ENCODE peak calls at places on chromosomes 16 and 17, in six cellular contexts. One of them, this sample, is unnamed.

GRCh38 chr16:53968896-53969295 is 264.9 kb downstream of the FTO start:
- DNase-seq in Ammon's horn: no peak
- DNase-seq in HFF-Myc: no peak
- DNase-seq in RCC 7860: no peak
- DNase-seq in A549: no peak
- DNase-seq in activated T-cell treated with anti-CD3 and anti-CD28 coated beads for 1 hour: no peak
- DNase-seq in this sample: no peak

GRCh38 chr17:49925916-49926315 is 43.1 kb upstream of the DLX4 start:
- DNase-seq in HFF-Myc: no peak
- DNase-seq in Ammon's horn: no peak
- DNase-seq in A549: no peak
- DNase-seq in RCC 7860: no peak
- DNase-seq in activated T-cell treated with anti-CD3 and anti-CD28 coated beads for 1 hour: no peak
- DNase-seq in this sample: no peak

GRCh38 chr17:3003401-3004149 is 59.8 kb downstream of the OR1D5 start:
- DNase-seq in A549: no peak
- DNase-seq in activated T-cell treated with anti-CD3 and anti-CD28 coated beads for 1 hour: no peak
- DNase-seq in HFF-Myc: no peak
- DNase-seq in Ammon's horn: peak; percentile 67
- DNase-seq in RCC 7860: no peak
- DNase-seq in this sample: no peak

GRCh38 chr17:75706042-75706728 is 15.1 kb upstream of the ITGB4 start:
- DNase-seq in Ammon's horn: no peak
- DNase-seq in activated T-cell treated with anti-CD3 and anti-CD28 coated beads for 1 hour: no peak
- DNase-seq in HFF-Myc: no peak
- DNase-seq in RCC 7860: no peak
- DNase-seq in A549: no peak
- DNase-seq in this sample: no peak

GRCh38 chr17:5257124-5257523 is 22.5 kb upstream of the SCIMP start:
- DNase-seq in RCC 7860: no peak
- DNase-seq in HFF-Myc: no peak
- DNase-seq in activated T-cell treated with anti-CD3 and anti-CD28 coated beads for 1 hour: no peak
- DNase-seq in A549: no peak
- DNase-seq in Ammon's horn: no peak
- DNase-seq in this sample: no peak

GRCh38 chr17:51801626-51802025 is 356.9 kb downstream of the CA10 start:
- DNase-seq in RCC 7860: no peak
- DNase-seq in activated T-cell treated with anti-CD3 and anti-CD28 coated beads for 1 hour: no peak
- DNase-seq in A549: no peak
- DNase-seq in Ammon's horn: no peak
- DNase-seq in HFF-Myc: no peak
- DNase-seq in this sample: no peak

GRCh38 chr17:1143573-1143972 is 36.2 kb downstream of the ABR start:
- DNase-seq in activated T-cell treated with anti-CD3 and anti-CD28 coated beads for 1 hour: no peak
- DNase-seq in RCC 7860: peak; percentile 5
- DNase-seq in Ammon's horn: peak; percentile 44
- DNase-seq in A549: no peak
- DNase-seq in HFF-Myc: no peak
- DNase-seq in this sample: no peak

GRCh38 chr17:28910534-28910933 is 7.7 kb upstream of the DHRS13 start:
- DNase-seq in RCC 7860: no peak
- DNase-seq in activated T-cell treated with anti-CD3 and anti-CD28 coated beads for 1 hour: no peak
- DNase-seq in HFF-Myc: no peak
- DNase-seq in A549: no peak
- DNase-seq in Ammon's horn: no peak
- DNase-seq in this sample: no peak

GRCh38 chr16:17776888-17777287 is 306.1 kb upstream of the XYLT1 start:
- DNase-seq in HFF-Myc: no peak
- DNase-seq in Ammon's horn: peak; percentile 61
- DNase-seq in activated T-cell treated with anti-CD3 and anti-CD28 coated beads for 1 hour: no peak
- DNase-seq in RCC 7860: no peak
- DNase-seq in A549: no peak
- DNase-seq in this sample: no peak